ENCODE peak calls at places on chromosomes 12 and 14, in six cellular contexts. I is endothelial cell of umbilical vein, O is K562, Z is A549, P is HepG2, C is GM12878. M is an unnamed sample.
A peak's percentile ranks its signal among the peaks of the same experiment; 100 is the strongest.

GRCh38 chr14:32358781-32359180 is 29.7 kb downstream of the AKAP6 start:
- DNase-seq in O (no peak), P (no peak), Z (no peak), I (no peak), C (no peak), M (no peak)

GRCh38 chr12:75923964-75924666 is 107.5 kb downstream of the PHLDA1 start:
- DNase-seq in Z (no peak), O (no peak), P (no peak), C (no peak), I (no peak), M (peak; percentile 32)

GRCh38 chr14:99802301-99803105 is 9.3 kb downstream of the EML1 start:
- DNase-seq in O (no peak), I (no peak), P (no peak), Z (peak; percentile 14), C (no peak), M (no peak)

GRCh38 chr12:105420046-105420445 is 89.6 kb downstream of the C12orf75 start:
- DNase-seq in Z (no peak), C (no peak), O (no peak), P (no peak), I (no peak), M (no peak)

GRCh38 chr12:88985011-88985410 is 367.3 kb downstream of the DUSP6 start:
- DNase-seq in P (no peak), O (no peak), Z (no peak), I (no peak), C (no peak), M (no peak)

GRCh38 chr12:75960086-75960910 is 71.3 kb downstream of the PHLDA1 start:
- DNase-seq in Z (no peak), C (no peak), P (peak; percentile 81), O (no peak), I (no peak), M (no peak)

GRCh38 chr14:85466678-85467077 is 63.3 kb upstream of the FLRT2 start:
- DNase-seq in O (no peak), C (no peak), P (no peak), I (peak; percentile 38), Z (peak; percentile 25), M (no peak)

GRCh38 chr14:54712371-54712998 is 145.6 kb downstream of the SAMD4A start:
- DNase-seq in O (no peak), C (no peak), P (no peak), Z (no peak), I (peak; percentile 71), M (no peak)

GRCh38 chr12:132020292-132020691 is 70.5 kb downstream of the EP400 start:
- DNase-seq in C (no peak), O (no peak), P (no peak), Z (no peak), I (no peak), M (no peak)

GRCh38 chr14:32417956-32418552 is 89.0 kb downstream of the AKAP6 start:
- DNase-seq in O (no peak), C (no peak), I (peak; percentile 89), P (no peak), Z (peak; percentile 55), M (no peak)

GRCh38 chr14:54637829-54638446 is 71.0 kb downstream of the SAMD4A start:
- DNase-seq in C (no peak), I (peak; percentile 89), O (no peak), Z (peak; percentile 24), P (no peak), M (no peak)

GRCh38 chr12:101747695-101748094 is 8.4 kb upstream of the SYCP3 start:
- DNase-seq in Z (no peak), O (no peak), C (no peak), I (no peak), P (no peak), M (no peak)

GRCh38 chr12:72723732-72724131 is 451.6 kb downstream of the TRHDE start:
- DNase-seq in Z (no peak), P (no peak), C (no peak), O (no peak), I (no peak), M (no peak)

GRCh38 chr12:108477055-108477880 is 37.8 kb upstream of the FICD start:
- DNase-seq in C (no peak), O (peak; percentile 51), Z (peak; percentile 14), P (no peak), I (no peak), M (no peak)

GRCh38 chr12:111600296-111600562 is 1.1 kb upstream of the ATXN2 start:
- DNase-seq in O (no peak), Z (no peak), I (no peak), P (peak; percentile 84), C (no peak), M (no peak)

GRCh38 chr12:123242083-123242904 is 9.1 kb downstream of the MTRFR start:
- DNase-seq in I (peak; percentile 51), C (no peak), Z (no peak), P (no peak), O (no peak), M (no peak)

DNA sequence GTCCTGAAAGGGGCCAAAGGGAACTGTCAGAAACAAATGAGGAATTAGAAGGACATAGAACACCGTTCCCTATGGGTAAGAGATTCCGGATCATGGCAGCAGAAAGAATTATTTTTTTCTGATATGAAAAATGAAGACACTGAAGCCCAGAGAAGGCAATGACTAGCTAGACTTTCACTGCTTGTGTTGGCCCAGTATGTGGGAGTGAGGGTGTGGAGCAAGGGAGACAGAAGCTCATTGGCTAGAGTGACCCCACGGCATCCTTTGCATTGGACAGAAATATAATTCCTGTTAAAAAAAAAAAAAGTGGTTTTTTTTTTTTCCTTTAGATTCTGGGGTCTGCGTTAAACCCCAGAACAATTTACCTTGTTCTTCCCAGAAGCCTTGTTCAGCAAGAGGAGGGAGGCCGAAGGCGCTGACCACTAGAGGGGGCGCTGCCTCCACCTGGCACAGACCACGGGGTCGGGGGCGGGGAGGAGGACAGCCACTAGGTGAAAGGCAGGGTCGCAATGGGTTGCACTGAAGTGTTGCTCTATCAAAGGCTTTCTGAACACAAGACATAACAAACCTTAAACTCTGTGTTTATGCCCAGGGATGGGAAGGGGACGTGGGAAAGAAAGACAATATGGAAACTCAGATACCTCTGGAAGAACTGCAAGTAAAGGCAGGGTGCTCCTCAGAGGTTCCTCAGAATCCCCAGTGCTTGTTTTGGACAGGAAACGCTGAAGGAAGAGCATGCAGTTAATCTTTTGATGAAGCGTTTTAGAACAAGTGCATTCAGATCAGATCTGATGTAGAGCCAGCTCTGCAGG is 156.8 kb downstream of the KCNA5 start:
- DNase-seq in C (no peak), Z (peak; percentile 39), P (peak; percentile 18), I (peak; percentile 28), O (peak; percentile 74), M (peak; percentile 54)
- TF ChIP-seq MYC in C (no peak), Z (no peak), P (no peak), I (no peak), O (no peak), M (no peak)

DNA sequence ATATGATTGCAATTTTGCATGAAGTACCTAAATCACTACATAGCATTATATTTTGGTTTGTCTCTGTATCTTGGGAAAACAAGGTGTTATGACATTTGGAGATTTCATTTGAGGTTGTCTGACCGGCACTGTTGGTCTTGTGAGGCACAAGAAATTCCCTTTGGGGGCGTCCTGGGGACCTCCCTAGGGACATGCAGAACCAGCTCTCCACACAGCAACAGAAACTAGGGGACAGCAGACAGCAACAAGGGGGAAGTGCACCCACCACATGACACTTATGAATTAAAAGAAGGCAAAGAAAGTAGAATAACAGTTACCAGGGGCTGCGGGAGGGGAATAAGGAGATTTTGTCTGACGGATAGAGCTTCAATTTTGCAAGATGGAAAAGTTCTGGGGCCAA is 14.4 kb downstream of the DDX54 start:
- DNase-seq in I (no peak), O (no peak), Z (no peak), P (no peak), C (no peak), M (no peak)
- TF ChIP-seq POLR2A in I (no peak), O (no peak), Z (no peak), P (no peak), C (no peak), M (no peak)

GRCh38 chr14:58547649-58548048 is 90.1 kb upstream of the DACT1 start:
- DNase-seq in P (no peak), Z (no peak), C (no peak), O (no peak), I (no peak), M (no peak)
- H3K4me3 ChIP-seq in P (no peak overlapping the region), Z (no peak overlapping the region), C (no peak overlapping the region), O (no peak overlapping the region), I (no peak overlapping the region), M (no peak overlapping the region)

GRCh38 chr12:40770781-40771180 is 78.5 kb downstream of the CNTN1 start:
- DNase-seq in O (no peak), I (no peak), P (no peak), Z (no peak), C (no peak), M (no peak)

GRCh38 chr12:40769846-40770245 is 77.6 kb downstream of the CNTN1 start:
- DNase-seq in P (no peak), C (no peak), I (no peak), O (no peak), Z (no peak), M (no peak)

DNA sequence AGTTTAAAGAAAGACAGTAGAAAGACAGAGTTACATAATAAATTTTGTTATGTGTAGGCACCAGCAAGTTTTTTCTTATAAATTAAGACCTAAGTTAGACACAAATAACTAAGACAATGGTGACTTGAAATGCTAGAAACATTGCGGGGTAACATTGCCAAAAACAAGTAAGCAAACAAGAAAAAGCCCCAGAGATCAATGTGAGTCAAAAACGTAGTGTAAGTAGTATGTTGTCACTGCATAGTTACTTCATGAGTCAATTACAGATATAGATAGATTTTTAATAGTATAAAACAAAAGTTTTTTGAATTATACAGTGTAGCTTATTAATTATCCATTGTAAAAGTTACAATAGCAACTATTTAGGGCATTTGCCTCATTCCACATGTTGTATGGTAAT is 83.4 kb downstream of the CNTN1 start:
- DNase-seq in P (no peak), Z (no peak), I (no peak), O (no peak), C (no peak), M (no peak)
- TF ChIP-seq MYC in P (no peak), Z (no peak), I (no peak), O (no peak), C (no peak), M (no peak)

GRCh38 chr14:22837750-22838538 is 1.6 kb downstream of the MMP14 start:
- DNase-seq in P (no peak), C (no peak), O (no peak), Z (no peak), I (no peak), M (peak; percentile 74)
- TF ChIP-seq POLR2A in P (no peak), C (no peak), O (no peak), Z (no peak), I (peak; percentile 11), M (no peak)

M was measured in NB4.